ENCODE peak calls at places on chromosomes 4 and X, in eight cellular contexts. One of them, this sample, is unnamed.
A peak's percentile ranks its signal among the peaks of the same experiment; 100 is the strongest.

GRCh38 chrX:7412840-7413239 is 264.9 kb upstream of the PUDP start:
- DNase-seq in BE2C: no peak
- DNase-seq in glutamatergic neuron: no peak
- DNase-seq in NCI-H1092: no peak
- DNase-seq in A172: no peak
- DNase-seq in fibroblast of gingiva: no peak
- DNase-seq in left ventricle myocardium inferior: no peak
- DNase-seq in ovary: no peak
- DNase-seq in this sample: no peak

GRCh38 chrX:73962948-73963347 is 341.0 kb upstream of the ZCCHC13 start:
- DNase-seq in BE2C: no peak
- DNase-seq in glutamatergic neuron: no peak
- DNase-seq in NCI-H1092: no peak
- DNase-seq in A172: no peak
- DNase-seq in fibroblast of gingiva: no peak
- DNase-seq in left ventricle myocardium inferior: no peak
- DNase-seq in ovary: no peak
- DNase-seq in this sample: no peak

GRCh38 chr4:189022441-189023035 is 883.3 kb downstream of the TRIML1 start:
- DNase-seq in BE2C: peak; percentile 83
- DNase-seq in glutamatergic neuron: no peak
- DNase-seq in NCI-H1092: no peak
- DNase-seq in A172: peak; percentile 85
- DNase-seq in fibroblast of gingiva: no peak
- DNase-seq in left ventricle myocardium inferior: no peak
- DNase-seq in ovary: no peak
- DNase-seq in this sample: no peak

GRCh38 chrX:98203800-98204199 is 1320.1 kb downstream of the RPA4 start:
- DNase-seq in BE2C: no peak
- DNase-seq in glutamatergic neuron: no peak
- DNase-seq in NCI-H1092: no peak
- DNase-seq in A172: no peak
- DNase-seq in fibroblast of gingiva: no peak
- DNase-seq in left ventricle myocardium inferior: no peak
- DNase-seq in ovary: no peak
- DNase-seq in this sample: no peak

GRCh38 chrX:120120223-120120622 is 4.5 kb upstream of the RHOXF1 start:
- DNase-seq in BE2C: no peak
- DNase-seq in glutamatergic neuron: no peak
- DNase-seq in NCI-H1092: no peak
- DNase-seq in A172: peak; percentile 30
- DNase-seq in fibroblast of gingiva: peak; percentile 44
- DNase-seq in left ventricle myocardium inferior: no peak
- DNase-seq in ovary: no peak
- DNase-seq in this sample: no peak

GRCh38 chrX:15816886-15817285 is 26.6 kb downstream of the ZRSR2 start:
- DNase-seq in BE2C: no peak
- DNase-seq in glutamatergic neuron: no peak
- DNase-seq in NCI-H1092: no peak
- DNase-seq in A172: no peak
- DNase-seq in fibroblast of gingiva: no peak
- DNase-seq in left ventricle myocardium inferior: no peak
- DNase-seq in ovary: no peak
- DNase-seq in this sample: no peak

GRCh38 chr4:59598233-59598618 is 1601.9 kb upstream of the ADGRL3 start:
- DNase-seq in BE2C: no peak
- DNase-seq in glutamatergic neuron: no peak
- DNase-seq in NCI-H1092: no peak
- DNase-seq in A172: no peak
- DNase-seq in fibroblast of gingiva: no peak
- DNase-seq in left ventricle myocardium inferior: no peak
- DNase-seq in ovary: no peak
- DNase-seq in this sample: no peak

GRCh38 chrX:115311666-115312065 is 22.2 kb downstream of the LUZP4 start:
- DNase-seq in BE2C: no peak
- DNase-seq in glutamatergic neuron: peak; percentile 73
- DNase-seq in NCI-H1092: no peak
- DNase-seq in A172: no peak
- DNase-seq in fibroblast of gingiva: no peak
- DNase-seq in left ventricle myocardium inferior: no peak
- DNase-seq in ovary: no peak
- DNase-seq in this sample: peak; percentile 18

GRCh38 chr4:118557298-118557851 is 127.8 kb upstream of the METTL14 start:
- DNase-seq in BE2C: no peak
- DNase-seq in glutamatergic neuron: no peak
- DNase-seq in NCI-H1092: peak; percentile 79
- DNase-seq in A172: peak; percentile 78
- DNase-seq in fibroblast of gingiva: peak; percentile 46
- DNase-seq in left ventricle myocardium inferior: no peak
- DNase-seq in ovary: no peak
- DNase-seq in this sample: no peak

GRCh38 chr4:155941085-155941484 is 12.6 kb downstream of the CTSO start:
- DNase-seq in BE2C: no peak
- DNase-seq in glutamatergic neuron: no peak
- DNase-seq in NCI-H1092: no peak
- DNase-seq in A172: no peak
- DNase-seq in fibroblast of gingiva: no peak
- DNase-seq in left ventricle myocardium inferior: no peak
- DNase-seq in ovary: no peak
- DNase-seq in this sample: no peak

GRCh38 chr4:15479089-15479912 is 9.6 kb downstream of the CC2D2A start:
- DNase-seq in BE2C: peak; percentile 76
- DNase-seq in glutamatergic neuron: peak; percentile 67
- DNase-seq in NCI-H1092: peak; percentile 68
- DNase-seq in A172: peak; percentile 84
- DNase-seq in fibroblast of gingiva: peak; percentile 79
- DNase-seq in left ventricle myocardium inferior: no peak
- DNase-seq in ovary: peak; percentile 58
- DNase-seq in this sample: peak; percentile 17

GRCh38 chr4:108270466-108271450 is 102.0 kb upstream of the LEF1 start:
- DNase-seq in BE2C: no peak
- DNase-seq in glutamatergic neuron: no peak
- DNase-seq in NCI-H1092: no peak
- DNase-seq in A172: peak; percentile 64
- DNase-seq in fibroblast of gingiva: peak; percentile 42
- DNase-seq in left ventricle myocardium inferior: no peak
- DNase-seq in ovary: no peak
- DNase-seq in this sample: no peak

GRCh38 chrX:112863850-112864249 is 23.2 kb upstream of the AMOT start:
- DNase-seq in BE2C: no peak
- DNase-seq in glutamatergic neuron: no peak
- DNase-seq in NCI-H1092: no peak
- DNase-seq in A172: no peak
- DNase-seq in fibroblast of gingiva: peak; percentile 1
- DNase-seq in left ventricle myocardium inferior: no peak
- DNase-seq in ovary: no peak
- DNase-seq in this sample: no peak

GRCh38 chrX:2548731-2549423 is 48.1 kb upstream of the DHRSX start:
- DNase-seq in BE2C: no peak
- DNase-seq in glutamatergic neuron: no peak
- DNase-seq in NCI-H1092: no peak
- DNase-seq in A172: no peak
- DNase-seq in fibroblast of gingiva: no peak
- DNase-seq in left ventricle myocardium inferior: no peak
- DNase-seq in ovary: no peak
- DNase-seq in this sample: no peak

GRCh38 chr4:28675582-28675981 is 1814.9 kb downstream of the STIM2 start:
- DNase-seq in BE2C: no peak
- DNase-seq in glutamatergic neuron: no peak
- DNase-seq in NCI-H1092: no peak
- DNase-seq in A172: no peak
- DNase-seq in fibroblast of gingiva: no peak
- DNase-seq in left ventricle myocardium inferior: no peak
- DNase-seq in ovary: no peak
- DNase-seq in this sample: no peak

GRCh38 chrX:112868586-112868985 is 28.0 kb upstream of the AMOT start:
- DNase-seq in BE2C: no peak
- DNase-seq in glutamatergic neuron: no peak
- DNase-seq in NCI-H1092: no peak
- DNase-seq in A172: no peak
- DNase-seq in fibroblast of gingiva: no peak
- DNase-seq in left ventricle myocardium inferior: no peak
- DNase-seq in ovary: no peak
- DNase-seq in this sample: no peak

GRCh38 chrX:105999294-105999693 is 39.2 kb downstream of the SERPINA7 start:
- DNase-seq in BE2C: no peak
- DNase-seq in glutamatergic neuron: no peak
- DNase-seq in NCI-H1092: no peak
- DNase-seq in A172: no peak
- DNase-seq in fibroblast of gingiva: no peak
- DNase-seq in left ventricle myocardium inferior: no peak
- DNase-seq in ovary: no peak
- DNase-seq in this sample: no peak

GRCh38 chrX:79138658-79139241 is 5.7 kb upstream of the GPR174 start:
- DNase-seq in BE2C: no peak
- DNase-seq in glutamatergic neuron: no peak
- DNase-seq in NCI-H1092: no peak
- DNase-seq in A172: no peak
- DNase-seq in fibroblast of gingiva: no peak
- DNase-seq in left ventricle myocardium inferior: no peak
- DNase-seq in ovary: no peak
- DNase-seq in this sample: peak; percentile 70

GRCh38 chrX:116749943-116750342 is 287.2 kb upstream of the CT83 start:
- DNase-seq in BE2C: no peak
- DNase-seq in glutamatergic neuron: no peak
- DNase-seq in NCI-H1092: no peak
- DNase-seq in A172: no peak
- DNase-seq in fibroblast of gingiva: peak; percentile 4
- DNase-seq in left ventricle myocardium inferior: no peak
- DNase-seq in ovary: no peak
- DNase-seq in this sample: no peak

GRCh38 chr4:101950258-101950979 is 159.9 kb downstream of the BANK1 start:
- DNase-seq in BE2C: no peak
- DNase-seq in glutamatergic neuron: no peak
- DNase-seq in NCI-H1092: no peak
- DNase-seq in A172: no peak
- DNase-seq in fibroblast of gingiva: no peak
- DNase-seq in left ventricle myocardium inferior: no peak
- DNase-seq in ovary: no peak
- DNase-seq in this sample: no peak

GRCh38 chr4:136369073-136369472 is 1163.2 kb downstream of the PCDH18 start:
- DNase-seq in BE2C: no peak
- DNase-seq in glutamatergic neuron: no peak
- DNase-seq in NCI-H1092: no peak
- DNase-seq in A172: peak; percentile 34
- DNase-seq in fibroblast of gingiva: no peak
- DNase-seq in left ventricle myocardium inferior: no peak
- DNase-seq in ovary: no peak
- DNase-seq in this sample: no peak

GRCh38 chrX:18873836-18874235 is 110.1 kb downstream of the PHKA2 start:
- DNase-seq in BE2C: no peak
- DNase-seq in glutamatergic neuron: no peak
- DNase-seq in NCI-H1092: no peak
- DNase-seq in A172: no peak
- DNase-seq in fibroblast of gingiva: no peak
- DNase-seq in left ventricle myocardium inferior: no peak
- DNase-seq in ovary: no peak
- DNase-seq in this sample: no peak

GRCh38 chr4:173370130-173370476 is 651 bp upstream of the SAP30 start:
- DNase-seq in BE2C: peak; percentile 36
- DNase-seq in glutamatergic neuron: peak; percentile 32
- DNase-seq in NCI-H1092: no peak
- DNase-seq in A172: peak; percentile 47
- DNase-seq in fibroblast of gingiva: no peak
- DNase-seq in left ventricle myocardium inferior: peak; percentile 72
- DNase-seq in ovary: peak; percentile 73
- DNase-seq in this sample: no peak

GRCh38 chr4:3190549-3190948 is 58.4 kb upstream of the MSANTD1 start:
- DNase-seq in BE2C: no peak
- DNase-seq in glutamatergic neuron: no peak
- DNase-seq in NCI-H1092: no peak
- DNase-seq in A172: no peak
- DNase-seq in fibroblast of gingiva: no peak
- DNase-seq in left ventricle myocardium inferior: no peak
- DNase-seq in ovary: no peak
- DNase-seq in this sample: no peak

GRCh38 chrX:41716217-41716616 is 7.8 kb upstream of the GPR82 start:
- DNase-seq in BE2C: no peak
- DNase-seq in glutamatergic neuron: no peak
- DNase-seq in NCI-H1092: no peak
- DNase-seq in A172: no peak
- DNase-seq in fibroblast of gingiva: no peak
- DNase-seq in left ventricle myocardium inferior: no peak
- DNase-seq in ovary: no peak
- DNase-seq in this sample: no peak

GRCh38 chr4:56386091-56386490 is 1.2 kb downstream of the AASDH start:
- DNase-seq in BE2C: no peak
- DNase-seq in glutamatergic neuron: no peak
- DNase-seq in NCI-H1092: no peak
- DNase-seq in A172: no peak
- DNase-seq in fibroblast of gingiva: no peak
- DNase-seq in left ventricle myocardium inferior: no peak
- DNase-seq in ovary: no peak
- DNase-seq in this sample: no peak

GRCh38 chr4:67087897-67088296 is 457.4 kb downstream of the CENPC start:
- DNase-seq in BE2C: peak; percentile 45
- DNase-seq in glutamatergic neuron: peak; percentile 31
- DNase-seq in NCI-H1092: no peak
- DNase-seq in A172: peak; percentile 9
- DNase-seq in fibroblast of gingiva: no peak
- DNase-seq in left ventricle myocardium inferior: no peak
- DNase-seq in ovary: no peak
- DNase-seq in this sample: no peak

This sample was measured in GM06990.